ENCODE peak calls at places on chromosome 17, in eight cellular contexts. One of them, this sample, is unnamed.
A peak's percentile ranks its signal among the peaks of the same experiment; 100 is the strongest.

GRCh38 chr17:48825446-48826381 is 5.1 kb upstream of the CALCOCO2 start:
- DNase-seq in RCC 7860: peak; percentile 40
- DNase-seq in naive thymus-derived CD8-positive, alpha-beta T cell: no peak
- DNase-seq in tibial artery: no peak
- DNase-seq in endothelial cell of umbilical vein: no peak
- DNase-seq in AG10803: no peak
- DNase-seq in small intestine: no peak
- DNase-seq in endothelial cell: no peak
- DNase-seq in this sample: no peak

GRCh38 chr17:44773140-44773539 is 14.4 kb downstream of the ADAM11 start:
- DNase-seq in endothelial cell: no peak
- DNase-seq in small intestine: no peak
- DNase-seq in tibial artery: no peak
- DNase-seq in endothelial cell of umbilical vein: no peak
- DNase-seq in AG10803: no peak
- DNase-seq in naive thymus-derived CD8-positive, alpha-beta T cell: no peak
- DNase-seq in RCC 7860: no peak
- DNase-seq in this sample: no peak

GRCh38 chr17:40018211-40019121 is 3.2 kb downstream of the CSF3 start:
- DNase-seq in endothelial cell: no peak
- DNase-seq in small intestine: no peak
- DNase-seq in tibial artery: no peak
- DNase-seq in RCC 7860: no peak
- DNase-seq in endothelial cell of umbilical vein: no peak
- DNase-seq in AG10803: peak; percentile 10
- DNase-seq in naive thymus-derived CD8-positive, alpha-beta T cell: no peak
- DNase-seq in this sample: peak; percentile 41

GRCh38 chr17:75159196-75160031 is 5.1 kb upstream of the JPT1 start:
- DNase-seq in naive thymus-derived CD8-positive, alpha-beta T cell: no peak
- DNase-seq in tibial artery: peak; percentile 16
- DNase-seq in small intestine: peak; percentile 65
- DNase-seq in AG10803: no peak
- DNase-seq in RCC 7860: peak; percentile 45
- DNase-seq in endothelial cell of umbilical vein: peak; percentile 35
- DNase-seq in endothelial cell: no peak
- DNase-seq in this sample: no peak

GRCh38 chr17:37240381-37240780 is 135.4 kb upstream of the C17orf78 start:
- DNase-seq in endothelial cell of umbilical vein: no peak
- DNase-seq in AG10803: no peak
- DNase-seq in endothelial cell: no peak
- DNase-seq in tibial artery: no peak
- DNase-seq in RCC 7860: no peak
- DNase-seq in small intestine: no peak
- DNase-seq in naive thymus-derived CD8-positive, alpha-beta T cell: no peak
- DNase-seq in this sample: no peak

GRCh38 chr17:51228177-51228576 is 31.7 kb downstream of the MBTD1 start:
- DNase-seq in RCC 7860: no peak
- DNase-seq in tibial artery: no peak
- DNase-seq in endothelial cell of umbilical vein: no peak
- DNase-seq in naive thymus-derived CD8-positive, alpha-beta T cell: no peak
- DNase-seq in endothelial cell: no peak
- DNase-seq in AG10803: peak; percentile 83
- DNase-seq in small intestine: no peak
- DNase-seq in this sample: no peak

GRCh38 chr17:29726721-29727252 is 104.1 kb upstream of the CORO6 start:
- DNase-seq in AG10803: peak; percentile 15
- DNase-seq in endothelial cell of umbilical vein: peak; percentile 96
- DNase-seq in naive thymus-derived CD8-positive, alpha-beta T cell: peak; percentile 18
- DNase-seq in RCC 7860: peak; percentile 50
- DNase-seq in endothelial cell: peak; percentile 14
- DNase-seq in small intestine: peak; percentile 29
- DNase-seq in tibial artery: no peak
- DNase-seq in this sample: no peak

GRCh38 chr17:79422236-79422635 is 188.6 kb downstream of the RBFOX3 start:
- DNase-seq in endothelial cell: no peak
- DNase-seq in small intestine: no peak
- DNase-seq in tibial artery: no peak
- DNase-seq in AG10803: no peak
- DNase-seq in RCC 7860: no peak
- DNase-seq in naive thymus-derived CD8-positive, alpha-beta T cell: no peak
- DNase-seq in endothelial cell of umbilical vein: no peak
- DNase-seq in this sample: no peak

This sample was measured in WTC11.